ENCODE peak calls at places on chromosomes 6 and 20, in five cellular contexts. Z is CD8-positive, alpha-beta T cell; Q is adrenal gland; S is GM23248; C is cardiac muscle cell. H is an unnamed sample. For H3K4me1, the result is how much of the 10 kb centered on the place peaks cover.

GRCh38 chr6:72977114-72977513 is 248.2 kb downstream of the KHDC1L start:
- DNase-seq in Z (no peak), Q (no peak), S (no peak), C (no peak), H (no peak)

GRCh38 chr20:2521369-2522305 is 12.9 kb upstream of the ZNF343 start:
- DNase-seq in Z (peak), Q (peak), S (peak), C (peak), H (no peak)

GRCh38 chr6:7138921-7139358 is 31.2 kb downstream of the RREB1 start:
- DNase-seq in Z (no peak), Q (no peak), S (no peak), C (no peak), H (no peak)

GRCh38 chr6:163147988-163148387 is 266.5 kb upstream of the QKI start:
- DNase-seq in Z (no peak), Q (no peak), S (no peak), C (no peak), H (no peak)

GRCh38 chr20:33411711-33412483 is 10.6 kb upstream of the CDK5RAP1 start:
- DNase-seq in Z (no peak), Q (no peak), S (no peak), C (no peak), H (peak)

GRCh38 chr20:59811681-59812171 is 121.7 kb downstream of the SYCP2 start:
- DNase-seq in Z (peak), Q (no peak), S (no peak), C (no peak), H (no peak)

GRCh38 chr6:107314644-107315043 is 144.7 kb downstream of the PDSS2 start:
- DNase-seq in Z (no peak), Q (no peak), S (no peak), C (no peak), H (no peak)

GRCh38 chr6:159716247-159717086 is 10.8 kb upstream of the WTAP start:
- DNase-seq in Z (no peak), Q (peak), S (peak), C (no peak), H (no peak)

GRCh38 chr6:150866147-150867073 is 908 bp downstream of the MTHFD1L start:
- DNase-seq in Z (peak), Q (peak), S (peak), C (peak), H (peak)

GRCh38 chr20:16621435-16622141 is 48.3 kb upstream of the KIF16B start:
- DNase-seq in Z (no peak), Q (no peak), S (no peak), C (no peak), H (no peak)

DNA sequence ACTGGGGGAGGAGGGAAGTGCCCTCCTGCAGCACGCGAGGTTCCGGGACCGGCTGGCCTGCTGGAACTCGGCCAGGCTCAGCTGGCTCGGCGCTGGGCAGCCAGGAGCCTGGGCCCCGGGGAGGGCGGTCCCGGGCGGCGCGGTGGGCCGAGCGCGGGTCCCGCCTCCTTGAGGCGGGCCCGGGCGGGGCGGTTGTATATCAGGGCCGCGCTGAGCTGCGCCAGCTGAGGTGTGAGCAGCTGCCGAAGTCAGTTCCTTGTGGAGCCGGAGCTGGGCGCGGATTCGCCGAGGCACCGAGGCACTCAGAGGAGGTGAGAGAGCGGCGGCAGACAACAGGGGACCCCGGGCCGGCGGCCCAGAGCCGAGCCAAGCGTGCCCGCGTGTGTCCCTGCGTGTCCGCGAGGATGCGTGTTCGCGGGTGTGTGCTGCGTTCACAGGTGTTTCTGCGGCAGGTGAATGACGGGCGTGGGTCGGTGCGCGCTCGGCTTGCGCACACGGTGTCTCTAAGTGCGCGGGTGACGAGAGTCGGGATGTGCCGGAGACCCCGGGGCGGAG is at the start of gene CDKN1A:
- DNase-seq in Z (peak), Q (peak), S (peak), C (peak), H (peak)
- H3K4me1 ChIP-seq in Z (under half), Q (under half), S (half or more), C (under half), H (half or more)

GRCh38 chr6:30612213-30612612 is 4.8 kb downstream of the PPP1R10 start:
- DNase-seq in Z (no peak), Q (no peak), S (peak), C (no peak), H (no peak)

GRCh38 chr6:30611856-30612194 is 5.2 kb downstream of the PPP1R10 start:
- DNase-seq in Z (no peak), Q (no peak), S (no peak), C (no peak), H (no peak)

GRCh38 chr6:30612687-30613248 is 4.3 kb downstream of the PPP1R10 start:
- DNase-seq in Z (no peak), Q (no peak), S (peak), C (no peak), H (no peak)

GRCh38 chr6:30610065-30610464 is 7.0 kb downstream of the PPP1R10 start:
- DNase-seq in Z (no peak), Q (no peak), S (no peak), C (no peak), H (no peak)

DNA sequence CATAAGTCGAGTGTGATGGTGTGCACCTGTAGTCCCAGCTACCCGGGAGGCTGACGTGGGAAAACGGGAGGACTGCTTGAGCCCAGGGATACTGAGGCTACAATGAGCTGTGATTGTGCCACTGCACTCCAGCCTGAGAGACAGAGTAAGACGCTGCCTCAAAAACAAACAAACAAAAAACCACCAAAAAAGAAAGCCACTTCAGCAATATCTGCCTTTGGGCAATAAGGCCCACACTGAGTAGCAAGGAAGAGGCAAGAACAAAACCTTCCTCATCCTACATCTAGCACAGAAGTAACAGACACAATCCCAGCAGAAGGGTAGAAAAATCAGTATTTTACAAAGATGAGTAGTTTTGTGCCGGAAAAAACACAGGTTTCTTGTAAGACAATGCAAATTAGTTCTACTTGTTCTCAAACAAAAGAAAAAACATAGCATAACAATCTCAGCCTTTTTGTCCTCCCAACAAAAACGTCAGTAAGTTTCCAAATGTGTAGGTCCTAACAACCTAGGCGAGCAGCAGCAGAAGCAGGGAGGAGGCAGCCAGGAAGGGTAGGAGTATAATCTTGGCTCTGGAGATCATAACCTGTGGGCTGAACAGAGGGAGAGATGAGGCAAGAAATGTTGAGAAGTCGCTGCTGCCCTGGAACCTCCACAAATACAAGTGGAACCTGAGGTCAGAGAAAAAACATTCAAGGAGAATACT is 5.7 kb downstream of the PPP1R10 start:
- DNase-seq in Z (no peak), Q (no peak), S (no peak), C (no peak), H (no peak)
- H3K27ac ChIP-seq in Z (no peak), Q (no peak), S (peak), C (peak), H (no peak)

DNA sequence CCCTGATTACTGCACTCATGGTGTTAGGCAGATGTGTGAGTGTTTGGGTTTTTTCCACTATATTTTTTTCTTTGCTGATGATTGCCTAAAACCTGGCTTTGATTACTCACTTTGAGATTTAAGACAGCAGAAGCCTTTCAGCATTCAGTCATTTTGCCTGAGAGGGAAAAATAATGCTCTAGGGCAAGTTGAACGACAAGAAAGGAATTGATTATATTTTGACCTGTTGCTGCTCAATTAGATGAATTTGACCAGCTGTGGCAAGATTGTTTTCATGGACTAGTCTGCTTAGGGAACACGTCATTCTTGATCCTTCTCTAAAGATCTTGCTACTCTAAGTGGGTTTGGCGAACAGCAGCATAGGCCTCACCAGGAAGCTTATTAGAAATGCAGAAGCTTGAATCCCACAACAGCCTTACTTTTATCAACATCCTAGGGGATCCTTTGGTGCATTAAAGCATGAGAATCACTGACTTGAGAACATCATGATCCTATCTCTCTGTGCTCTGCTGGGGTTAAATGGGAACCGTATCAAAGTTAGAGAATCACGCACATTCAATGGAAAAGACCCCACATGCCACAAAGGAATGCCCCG is 59.6 kb upstream of the PHACTR1 start:
- DNase-seq in Z (no peak), Q (no peak), S (peak), C (no peak), H (no peak)
- H3K4me1 ChIP-seq in Z (under half), Q (under half), S (under half), C (under half), H (under half)

DNA sequence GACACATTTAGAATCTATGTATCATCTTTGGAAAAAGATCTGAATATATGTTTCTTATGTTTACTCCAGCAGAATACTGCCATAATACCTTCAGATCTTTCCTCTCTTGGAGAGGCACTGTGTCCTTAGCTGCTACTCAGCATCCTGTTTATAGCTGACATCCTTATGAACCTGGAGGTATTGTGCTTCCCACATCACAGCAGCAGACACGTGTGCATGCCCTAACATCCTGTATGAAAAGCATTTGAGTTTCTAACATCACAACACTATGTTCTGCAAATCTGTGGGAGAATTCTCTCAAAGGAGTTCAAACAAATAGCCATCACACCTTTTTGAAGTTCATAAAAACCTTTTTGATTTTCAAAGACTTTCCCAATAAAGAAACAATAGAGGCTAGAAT is 216.0 kb downstream of the GJA1 start:
- DNase-seq in Z (no peak), Q (no peak), S (no peak), C (no peak), H (no peak)
- H3K27ac ChIP-seq in Z (no peak), Q (peak), S (no peak), C (no peak), H (peak)

GRCh38 chr20:57685134-57685851 is 24.5 kb downstream of the PMEPA1 start:
- DNase-seq in Z (no peak), Q (no peak), S (no peak), C (no peak), H (no peak)

GRCh38 chr20:57688864-57689263 is 21.0 kb downstream of the PMEPA1 start:
- DNase-seq in Z (no peak), Q (no peak), S (no peak), C (no peak), H (peak)

GRCh38 chr20:57689745-57690481 is 19.9 kb downstream of the PMEPA1 start:
- DNase-seq in Z (no peak), Q (no peak), S (no peak), C (no peak), H (no peak)

GRCh38 chr20:57688295-57688694 is 21.5 kb downstream of the PMEPA1 start:
- DNase-seq in Z (no peak), Q (no peak), S (no peak), C (no peak), H (no peak)

DNA sequence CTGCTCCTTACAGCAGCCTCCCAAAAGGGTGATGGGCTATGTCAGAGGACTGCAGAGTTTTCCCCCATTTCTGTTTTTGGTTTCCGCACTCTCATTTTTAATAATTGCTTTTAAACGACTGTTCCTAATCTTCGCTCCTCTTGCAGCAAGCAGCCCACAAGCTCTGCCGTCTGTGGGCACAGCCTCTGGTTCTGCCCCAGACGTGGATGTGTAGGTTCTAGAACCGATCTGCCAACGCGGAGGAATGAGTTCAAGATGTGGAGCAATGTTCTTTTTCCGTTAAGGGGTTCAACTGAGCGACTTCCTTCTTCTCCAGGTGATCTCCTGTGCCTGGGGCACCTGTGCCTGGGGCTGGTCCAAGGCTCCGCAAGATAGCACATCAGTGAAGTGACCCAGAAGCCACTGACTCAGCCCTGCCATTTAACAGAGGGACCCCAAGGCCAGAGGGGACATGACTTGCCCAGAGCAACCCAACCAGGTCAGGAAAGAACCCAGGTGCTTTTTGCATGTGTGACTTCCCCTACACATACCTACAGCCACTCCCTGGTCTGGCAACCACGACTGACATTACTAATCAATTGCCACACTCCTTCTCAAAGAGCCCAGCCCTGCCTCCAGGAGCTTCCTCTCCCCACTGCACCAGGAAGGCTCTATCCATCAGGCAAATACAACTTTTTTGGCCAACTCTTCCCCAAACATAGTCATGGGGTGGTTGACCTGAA is 22.7 kb downstream of the PMEPA1 start:
- DNase-seq in Z (no peak), Q (no peak), S (no peak), C (no peak), H (no peak)
- H3K4me1 ChIP-seq in Z (under half), Q (under half), S (under half), C (under half), H (under half)

GRCh38 chr20:54168961-54169862 is 4.6 kb downstream of the CYP24A1 start:
- DNase-seq in Z (no peak), Q (no peak), S (no peak), C (no peak), H (no peak)
- H3K27ac ChIP-seq in Z (no peak), Q (no peak), S (no peak), C (no peak), H (no peak)

DNA sequence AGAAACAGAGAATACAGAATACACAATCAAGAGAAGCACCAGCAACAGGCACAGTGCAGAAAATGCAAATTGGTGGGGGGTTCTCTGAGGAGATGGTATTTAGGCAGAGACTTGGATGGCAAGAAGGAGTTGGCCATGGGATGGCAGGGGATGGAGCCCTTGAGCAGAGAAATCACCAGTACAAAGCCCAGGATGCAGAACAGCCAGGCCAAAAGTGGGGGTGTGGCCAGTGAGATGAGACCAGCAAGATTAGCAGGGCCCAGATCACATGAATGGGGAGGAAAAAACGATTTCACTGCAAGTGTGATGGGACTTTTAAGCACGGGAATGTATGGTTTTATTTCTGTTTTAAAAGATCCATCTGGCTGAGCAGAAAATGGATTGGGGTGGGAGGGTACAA is 63.4 kb downstream of the TRAM2 start:
- DNase-seq in Z (no peak), Q (no peak), S (no peak), C (no peak), H (no peak)
- H3K4me1 ChIP-seq in Z (under half), Q (under half), S (half or more), C (under half), H (under half)

DNA sequence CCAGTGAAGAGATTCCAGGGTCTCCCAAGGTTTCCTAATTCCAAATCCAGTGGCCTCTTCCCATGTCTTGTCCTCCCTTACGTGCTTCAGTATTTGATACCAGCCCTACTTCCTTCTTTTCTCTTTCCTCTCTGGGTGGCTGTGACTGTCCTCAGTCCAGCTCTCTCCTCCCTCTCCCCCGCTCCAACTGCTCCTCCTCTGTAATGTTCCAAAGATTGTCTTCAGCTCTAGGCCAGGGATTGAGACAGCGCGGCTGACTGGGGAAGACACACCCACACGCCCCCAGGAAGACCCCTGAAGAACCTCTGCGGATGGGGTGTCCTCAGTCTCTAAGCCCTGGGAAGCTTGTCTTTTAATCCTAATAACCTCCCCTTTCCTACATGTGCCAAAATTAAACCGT is 2.3 kb downstream of the BNIP5 start:
- DNase-seq in Z (no peak), Q (no peak), S (no peak), C (no peak), H (no peak)
- H3K27ac ChIP-seq in Z (no peak), Q (no peak), S (no peak), C (peak), H (no peak)

DNA sequence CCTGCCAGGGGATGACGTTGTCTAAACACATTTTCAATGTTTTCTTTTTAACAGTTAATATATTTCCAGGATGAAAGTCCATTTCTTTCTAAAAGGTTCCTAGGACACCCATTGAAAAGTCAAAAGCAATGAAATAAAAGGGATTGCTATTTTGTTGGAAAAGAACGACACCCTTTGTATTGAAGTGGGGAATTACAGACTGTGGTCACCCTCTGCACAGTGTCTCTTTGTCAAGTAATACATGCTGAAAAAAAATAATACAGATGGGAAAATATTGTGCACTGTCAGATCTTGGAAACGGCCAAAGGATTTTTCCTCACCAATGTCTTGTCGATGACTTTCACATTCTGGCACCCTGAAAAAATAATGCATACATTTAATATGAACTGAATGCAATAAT is 56.9 kb downstream of the HAO1 start:
- DNase-seq in Z (no peak), Q (no peak), S (no peak), C (no peak), H (no peak)
- H3K4me1 ChIP-seq in Z (under half), Q (under half), S (under half), C (under half), H (under half)

DNA sequence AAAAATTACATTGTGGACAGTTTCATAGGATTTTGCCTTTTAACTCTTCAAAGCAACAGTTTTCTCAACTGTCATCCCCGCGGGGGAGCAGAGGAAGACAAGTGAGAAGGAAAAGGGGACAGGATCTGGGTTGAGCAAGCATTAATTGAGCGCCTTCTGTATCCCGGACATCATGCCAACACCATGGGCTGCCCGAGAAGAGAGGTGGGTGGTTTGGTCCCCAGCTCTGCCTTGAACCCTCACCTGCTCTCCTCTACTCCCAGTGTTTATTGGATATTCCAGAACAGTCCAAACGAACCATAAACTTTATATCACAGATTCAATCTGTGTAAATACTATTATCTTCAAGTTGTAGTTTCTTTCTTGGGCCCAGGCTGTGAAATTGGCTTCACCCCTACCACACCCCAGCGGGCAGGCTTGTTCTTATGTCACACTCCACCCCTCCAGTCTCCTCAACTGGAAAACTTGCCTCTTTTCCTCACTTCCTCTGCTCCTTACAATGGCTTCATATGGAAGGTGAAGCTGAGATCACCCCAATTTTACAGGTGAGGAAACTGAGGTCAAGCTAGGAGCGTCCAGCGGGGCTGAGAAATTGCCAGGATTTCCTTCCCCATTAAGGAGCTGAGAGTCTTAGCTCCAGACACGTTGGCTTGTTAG is 6.0 kb downstream of the PCK1 start:
- DNase-seq in Z (no peak), Q (no peak), S (no peak), C (no peak), H (no peak)
- H3K27ac ChIP-seq in Z (no peak), Q (no peak), S (no peak), C (no peak), H (no peak)